ENCODE peak calls at places on chromosomes 13 and 19, in six cellular contexts. R is kidney glomerular epithelial cell, V is hepatic stellate cell, W is neuronal stem cell, M is sciatic nerve, E is hypothalamus. F is an unnamed sample.

GRCh38 chr19:33376423-33376822 is 2.9 kb downstream of the CEBPG start:
- DNase-seq in R (peak; percentile 15), V (peak; percentile 74), W (no peak), M (peak; percentile 79), E (no peak), F (peak; percentile 74)

GRCh38 chr13:47374741-47375140 is 477.9 kb upstream of the HTR2A start:
- DNase-seq in R (no peak), V (no peak), W (no peak), M (no peak), E (no peak), F (no peak)

GRCh38 chr13:85462792-85463425 is 336.3 kb downstream of the SLITRK6 start:
- DNase-seq in R (no peak), V (no peak), W (no peak), M (no peak), E (no peak), F (no peak)

GRCh38 chr19:1133471-1133929 is 29.7 kb downstream of the GPX4 start:
- DNase-seq in R (no peak), V (peak; percentile 66), W (no peak), M (no peak), E (no peak), F (no peak)

GRCh38 chr13:27808866-27809546 is 16.7 kb downstream of the GSX1 start:
- DNase-seq in R (no peak), V (no peak), W (no peak), M (no peak), E (no peak), F (no peak)

GRCh38 chr19:44666852-44667251 is 4.4 kb upstream of the CEACAM19 start:
- DNase-seq in R (no peak), V (no peak), W (no peak), M (no peak), E (no peak), F (no peak)

GRCh38 chr19:50569023-50569697 is 925 bp upstream of the LRRC4B start:
- DNase-seq in R (no peak), V (no peak), W (no peak), M (no peak), E (no peak), F (no peak)

GRCh38 chr19:4474504-4475136 is 2.5 kb downstream of the HDGFL2 start:
- DNase-seq in R (peak; percentile 49), V (peak; percentile 87), W (peak; percentile 77), M (no peak), E (peak; percentile 31), F (no peak)

GRCh38 chr19:5892772-5893275 is 10.8 kb downstream of the NDUFA11 start:
- DNase-seq in R (no peak), V (no peak), W (no peak), M (no peak), E (no peak), F (no peak)

GRCh38 chr13:42392706-42393572 is 121.0 kb downstream of the AKAP11 start:
- DNase-seq in R (no peak), V (no peak), W (no peak), M (no peak), E (no peak), F (no peak)

GRCh38 chr19:58554494-58555368 is at the start of gene CHMP2A:
- DNase-seq in R (no peak), V (peak; percentile 99), W (peak; percentile 97), M (peak; percentile 100), E (no peak), F (peak; percentile 79)

GRCh38 chr13:113862766-113863510 is 938 bp downstream of the GAS6 start:
- DNase-seq in R (no peak), V (peak; percentile 75), W (no peak), M (peak; percentile 82), E (peak; percentile 25), F (peak; percentile 52)

GRCh38 chr19:50371914-50372475 is 4.3 kb upstream of the NR1H2 start:
- DNase-seq in R (no peak), V (no peak), W (no peak), M (no peak), E (no peak), F (no peak)

GRCh38 chr13:24038405-24038804 is 122.1 kb upstream of the SPATA13 start:
- DNase-seq in R (no peak), V (no peak), W (no peak), M (no peak), E (no peak), F (peak; percentile 63)

GRCh38 chr19:47186337-47187022 is 44.5 kb downstream of the BBC3 start:
- DNase-seq in R (no peak), V (no peak), W (no peak), M (no peak), E (no peak), F (no peak)

GRCh38 chr19:34574704-34575103 is 93.1 kb downstream of the WTIP start:
- DNase-seq in R (no peak), V (no peak), W (no peak), M (no peak), E (no peak), F (no peak)

GRCh38 chr19:37817180-37817911 is 38.0 kb upstream of the ZNF573 start:
- DNase-seq in R (no peak), V (peak; percentile 64), W (peak; percentile 63), M (peak; percentile 89), E (peak; percentile 59), F (no peak)

GRCh38 chr19:11261902-11262839 is at the start of gene DOCK6:
- DNase-seq in R (no peak), V (peak; percentile 64), W (peak; percentile 35), M (no peak), E (no peak), F (peak; percentile 24)

GRCh38 chr13:39779337-39780270 is 124.1 kb downstream of the COG6 start:
- DNase-seq in R (no peak), V (no peak), W (no peak), M (no peak), E (no peak), F (no peak)

GRCh38 chr19:2867025-2867991 is at the start of gene ZNF556:
- DNase-seq in R (peak; percentile 48), V (peak; percentile 22), W (no peak), M (peak; percentile 63), E (peak; percentile 29), F (peak; percentile 2)

GRCh38 chr19:31127132-31127967 is 221.9 kb downstream of the TSHZ3 start:
- DNase-seq in R (peak; percentile 77), V (peak; percentile 81), W (no peak), M (no peak), E (no peak), F (no peak)

GRCh38 chr13:51519839-51520238 is 64.4 kb upstream of the WDFY2 start:
- DNase-seq in R (no peak), V (no peak), W (no peak), M (no peak), E (no peak), F (peak; percentile 60)

GRCh38 chr13:79988573-79988972 is 352.4 kb downstream of the SPRY2 start:
- DNase-seq in R (no peak), V (peak; percentile 19), W (no peak), M (no peak), E (no peak), F (no peak)

GRCh38 chr19:58229255-58229639 is 533 bp downstream of the ZNF544 start:
- DNase-seq in R (no peak), V (peak; percentile 37), W (no peak), M (no peak), E (no peak), F (no peak)

GRCh38 chr13:27631156-27631555 is 9.5 kb downstream of the POLR1D start:
- DNase-seq in R (no peak), V (no peak), W (no peak), M (no peak), E (no peak), F (no peak)

GRCh38 chr13:20173121-20173746 is 12.4 kb upstream of the GJA3 start:
- DNase-seq in R (no peak), V (no peak), W (no peak), M (no peak), E (no peak), F (no peak)

GRCh38 chr19:51441410-51442390 is 16.6 kb downstream of the SIGLEC8 start:
- DNase-seq in R (no peak), V (no peak), W (no peak), M (no peak), E (no peak), F (no peak)

GRCh38 chr13:61146158-61146557 is 269.5 kb downstream of the PCDH20 start:
- DNase-seq in R (no peak), V (no peak), W (no peak), M (no peak), E (no peak), F (no peak)

GRCh38 chr19:7940841-7941240 is 2.6 kb downstream of the TIMM44 start:
- DNase-seq in R (no peak), V (no peak), W (no peak), M (no peak), E (no peak), F (no peak)

GRCh38 chr19:6271721-6272410 is 7.9 kb downstream of the MLLT1 start:
- DNase-seq in R (peak; percentile 79), V (peak; percentile 91), W (no peak), M (peak; percentile 86), E (peak; percentile 36), F (no peak)

GRCh38 chr19:53272044-53272443 is 4.5 kb upstream of the VN1R4 start:
- DNase-seq in R (no peak), V (no peak), W (no peak), M (no peak), E (no peak), F (no peak)

F was measured in PC-9.